ENCODE peak calls at places on chromosomes 3 and 15, in ten cellular contexts. C is fibroblast of the aortic adventitia, B is breast epithelium, F is pancreas, G is PC-3, X is thoracic aorta, D is adrenal gland, Q is AG04449, O is SK-N-SH, W is lower leg skin. M is an unnamed sample.

GRCh38 chr3:14879161-14879888 is 60.6 kb downstream of the FGD5 start:
- DNase-seq in C (peak), B (peak), F (no peak), G (peak), X (no peak), D (peak), Q (no peak), O (peak), W (no peak), M (peak)

GRCh38 chr3:37872413-37873160 is 10.9 kb downstream of the CTDSPL start:
- DNase-seq in C (peak), B (no peak), F (no peak), G (no peak), X (no peak), D (no peak), Q (no peak), O (no peak), W (no peak), M (no peak)

GRCh38 chr3:31361391-31362273 is 171.1 kb upstream of the STT3B start:
- DNase-seq in C (peak), B (no peak), F (no peak), G (peak), X (no peak), D (no peak), Q (peak), O (no peak), W (no peak), M (peak)

GRCh38 chr3:115420086-115420485 is 203.2 kb upstream of the GAP43 start:
- DNase-seq in C (no peak), B (no peak), F (no peak), G (no peak), X (no peak), D (no peak), Q (no peak), O (no peak), W (no peak), M (no peak)

GRCh38 chr3:129051776-129052400 is 8.7 kb upstream of the GP9 start:
- DNase-seq in C (peak), B (no peak), F (no peak), G (peak), X (no peak), D (no peak), Q (no peak), O (no peak), W (no peak), M (no peak)

GRCh38 chr3:60555704-60556340 is 695.4 kb downstream of the FHIT start:
- DNase-seq in C (no peak), B (no peak), F (no peak), G (peak), X (no peak), D (no peak), Q (no peak), O (no peak), W (no peak), M (peak)

GRCh38 chr3:51722362-51722761 is 15.5 kb downstream of the GRM2 start:
- DNase-seq in C (no peak), B (no peak), F (no peak), G (peak), X (no peak), D (no peak), Q (no peak), O (no peak), W (no peak), M (no peak)

GRCh38 chr3:62164746-62165145 is 208.6 kb downstream of the FEZF2 start:
- DNase-seq in C (no peak), B (no peak), F (no peak), G (no peak), X (no peak), D (no peak), Q (no peak), O (no peak), W (no peak), M (no peak)

GRCh38 chr3:25782938-25783660 is at the start of gene NGLY1:
- DNase-seq in C (peak), B (peak), F (peak), G (peak), X (peak), D (peak), Q (no peak), O (peak), W (peak), M (peak)

DNA sequence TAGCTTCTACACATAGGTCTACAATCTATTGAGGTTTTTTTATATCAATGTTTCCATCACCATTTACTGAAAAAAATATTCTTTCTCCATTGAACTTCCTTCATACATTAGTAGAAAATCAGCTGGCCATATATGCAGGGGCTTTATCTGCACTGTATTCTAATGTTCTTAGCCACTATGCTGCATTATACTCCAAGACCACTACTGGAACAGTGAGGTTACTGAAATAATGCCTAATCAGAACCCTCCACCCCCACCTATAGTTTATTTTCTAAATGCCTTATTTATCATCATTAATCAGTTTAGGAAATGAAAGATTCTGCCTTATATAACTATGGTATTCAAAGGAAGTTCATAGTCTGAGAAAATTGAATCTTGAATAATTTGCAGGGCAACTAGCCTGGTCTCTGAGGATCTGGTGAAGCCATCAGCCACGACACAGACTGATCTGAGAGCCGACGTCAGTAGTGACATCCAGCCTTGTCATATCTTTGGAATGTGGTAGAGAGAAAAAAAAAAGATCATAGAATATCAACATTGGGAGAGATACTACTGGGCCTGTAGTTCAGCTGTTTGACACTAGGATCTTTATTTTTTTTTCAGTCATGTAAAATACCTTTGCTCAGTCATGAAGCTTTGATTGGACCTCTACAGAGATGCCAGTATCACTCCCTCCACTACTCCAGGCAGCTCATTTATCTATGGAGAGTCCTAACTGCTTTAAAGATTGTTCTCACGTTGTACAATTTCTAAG is 66.6 kb downstream of the P3H2 start:
- DNase-seq in C (peak), B (no peak), F (no peak), G (peak), X (no peak), D (peak), Q (no peak), O (no peak), W (no peak), M (peak)
- TF ChIP-seq CTCF in C (peak), B (no peak), F (no peak), G (no peak), X (no peak), D (no peak), Q (no peak), O (no peak), W (no peak), M (no peak)

GRCh38 chr15:48627260-48627969 is 18.1 kb downstream of the FBN1 start:
- DNase-seq in C (peak), B (no peak), F (no peak), G (peak), X (no peak), D (no peak), Q (no peak), O (no peak), W (no peak), M (peak)
- H3K4me3 ChIP-seq in C (peak), B (peak), F (no peak), G (no peak), X (peak), D (no peak), Q (no peak), O (no peak), W (no peak), M (no peak)

GRCh38 chr3:106013971-106014370 is 145.2 kb upstream of the CBLB start:
- DNase-seq in C (peak), B (no peak), F (no peak), G (peak), X (no peak), D (peak), Q (peak), O (no peak), W (peak), M (peak)

GRCh38 chr3:106018929-106019328 is 150.1 kb upstream of the CBLB start:
- DNase-seq in C (no peak), B (no peak), F (no peak), G (no peak), X (no peak), D (no peak), Q (no peak), O (no peak), W (no peak), M (no peak)

GRCh38 chr3:106010829-106011228 is 142.0 kb upstream of the CBLB start:
- DNase-seq in C (no peak), B (no peak), F (no peak), G (no peak), X (no peak), D (no peak), Q (no peak), O (no peak), W (no peak), M (no peak)

GRCh38 chr3:106018111-106018510 is 149.3 kb upstream of the CBLB start:
- DNase-seq in C (no peak), B (no peak), F (no peak), G (no peak), X (no peak), D (no peak), Q (no peak), O (no peak), W (no peak), M (no peak)

GRCh38 chr3:106014518-106014917 is 145.7 kb upstream of the CBLB start:
- DNase-seq in C (no peak), B (no peak), F (no peak), G (no peak), X (no peak), D (no peak), Q (no peak), O (no peak), W (no peak), M (no peak)
- TF ChIP-seq CTCF in C (no peak), B (no peak), F (no peak), G (no peak), X (no peak), D (no peak), Q (no peak), O (no peak), W (no peak), M (no peak)

DNA sequence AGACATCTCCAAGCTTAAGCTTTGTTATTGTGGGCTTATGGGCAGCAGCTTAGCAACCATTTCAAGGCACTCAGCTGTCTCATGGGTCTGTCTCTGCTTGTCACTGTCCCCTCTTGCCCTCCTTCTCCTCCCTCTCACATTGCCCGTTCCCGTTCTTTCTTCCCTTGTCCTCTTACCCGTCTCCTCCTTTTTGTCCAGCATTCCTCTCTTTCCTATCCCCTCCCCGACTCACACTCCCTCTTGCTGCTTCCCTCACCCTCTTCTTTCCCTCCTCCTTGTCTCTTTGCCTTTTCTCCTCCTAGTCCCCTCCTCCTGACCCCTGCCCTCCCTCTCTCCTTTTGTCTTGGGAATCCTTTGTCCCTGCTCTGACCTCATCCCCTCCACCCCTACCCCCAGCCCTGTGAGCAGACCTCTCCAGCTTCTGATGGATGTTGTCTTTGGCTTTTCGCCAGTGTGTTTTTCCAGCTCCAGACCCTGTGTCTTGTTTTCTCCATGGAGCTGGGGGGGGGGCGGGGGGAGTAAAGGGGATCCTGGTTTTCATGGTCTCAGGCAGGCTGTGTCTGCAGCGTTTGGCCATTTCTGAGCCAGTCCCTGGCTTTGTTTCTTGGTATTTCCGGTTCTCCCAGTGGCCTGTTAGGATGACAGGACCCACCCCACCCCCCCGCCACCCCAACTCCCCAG is 47.9 kb upstream of the TRAK1 start:
- DNase-seq in C (peak), B (no peak), F (no peak), G (peak), X (no peak), D (peak), Q (no peak), O (peak), W (no peak), M (peak)
- H3K4me3 ChIP-seq in C (peak), B (peak), F (no peak), G (no peak), X (peak), D (no peak), Q (no peak), O (no peak), W (no peak), M (no peak)

GRCh38 chr15:83837946-83838571 is 184.1 kb downstream of the ADAMTSL3 start:
- DNase-seq in C (no peak), B (no peak), F (peak), G (peak), X (no peak), D (peak), Q (no peak), O (peak), W (no peak), M (no peak)
- TF ChIP-seq CTCF in C (peak), B (peak), F (no peak), G (peak), X (peak), D (peak), Q (peak), O (peak), W (no peak), M (peak)

DNA sequence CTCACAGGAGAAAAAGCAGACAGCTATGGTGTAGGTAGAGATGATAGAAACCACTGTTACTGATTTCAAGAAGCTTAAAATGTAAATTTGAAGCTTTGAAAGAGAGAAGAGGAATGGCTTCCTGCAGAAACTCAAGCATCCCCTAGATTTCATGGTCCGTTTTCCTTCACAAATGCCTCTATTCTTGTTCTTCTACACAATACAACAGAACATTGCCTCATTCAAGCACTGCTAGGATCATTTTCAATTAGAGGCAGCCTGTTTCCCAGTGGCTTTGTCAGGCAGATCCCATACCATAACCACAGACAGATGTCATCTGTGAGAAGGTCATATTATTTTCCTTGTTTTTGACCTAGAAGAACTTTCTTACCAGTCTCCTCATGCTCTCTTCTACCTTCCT is 77.9 kb upstream of the SPRED1 start:
- DNase-seq in C (no peak), B (no peak), F (no peak), G (no peak), X (no peak), D (no peak), Q (no peak), O (no peak), W (no peak), M (no peak)
- H3K4me3 ChIP-seq in C (no peak), B (no peak), F (no peak), G (no peak), X (no peak), D (no peak), Q (no peak), O (no peak), W (no peak), M (no peak)

GRCh38 chr3:171563298-171563697 is 103.1 kb upstream of the TNIK start:
- DNase-seq in C (no peak), B (no peak), F (no peak), G (no peak), X (no peak), D (no peak), Q (no peak), O (no peak), W (no peak), M (no peak)
- TF ChIP-seq CTCF in C (no peak), B (no peak), F (no peak), G (no peak), X (no peak), D (no peak), Q (no peak), O (no peak), W (no peak), M (peak)